ENCODE peak calls at places on chromosome 13, in five cellular contexts. M is esophagus squamous epithelium; R is CD4-positive, CD25-positive, alpha-beta regulatory T cell; O is SJSA1; I is heart right ventricle. Z is an unnamed sample.

GRCh38 chr13:73820285-73820684 is 313.9 kb downstream of the KLF12 start:
- DNase-seq in M (no peak), I (no peak), R (no peak), O (no peak), Z (no peak)

GRCh38 chr13:111559612-111560423 is 239.4 kb downstream of the TEX29 start:
- DNase-seq in M (no peak), I (no peak), R (no peak), O (no peak), Z (no peak)

GRCh38 chr13:45847554-45848224 is 3.9 kb downstream of the SIAH3 start:
- DNase-seq in R (peak; percentile 31), I (peak; percentile 22), M (no peak), O (peak; percentile 11), Z (peak; percentile 70)

GRCh38 chr13:94020833-94021232 is 458.6 kb downstream of the DCT start:
- DNase-seq in I (no peak), M (no peak), R (no peak), O (no peak), Z (no peak)

GRCh38 chr13:94703721-94704314 is 8.5 kb downstream of the SOX21 start:
- DNase-seq in R (no peak), O (no peak), I (no peak), M (no peak), Z (no peak)

GRCh38 chr13:30757026-30757425 is 21.7 kb downstream of the ALOX5AP start:
- DNase-seq in O (no peak), M (no peak), I (no peak), R (no peak), Z (no peak)

GRCh38 chr13:29674532-29674931 is 79.0 kb upstream of the SLC7A1 start:
- DNase-seq in I (no peak), R (no peak), M (no peak), O (no peak), Z (no peak)

GRCh38 chr13:30115257-30115600 is 192.1 kb downstream of the KATNAL1 start:
- DNase-seq in I (no peak), M (no peak), O (no peak), R (no peak), Z (no peak)

GRCh38 chr13:74305876-74306275 is 171.7 kb upstream of the KLF12 start:
- DNase-seq in M (no peak), O (no peak), I (no peak), R (no peak), Z (no peak)

GRCh38 chr13:59409211-59409610 is 754.5 kb downstream of the DIAPH3 start:
- DNase-seq in R (no peak), I (peak; percentile 75), O (no peak), M (no peak), Z (no peak)

GRCh38 chr13:49625392-49626137 is 2.7 kb upstream of the ARL11 start:
- DNase-seq in I (peak; percentile 58), R (no peak), M (no peak), O (no peak), Z (no peak)

GRCh38 chr13:45630791-45631190 is 15.3 kb upstream of the ERICH6B start:
- DNase-seq in M (no peak), I (no peak), O (no peak), R (no peak), Z (no peak)

GRCh38 chr13:24292476-24292875 is 16.9 kb upstream of the C1QTNF9 start:
- DNase-seq in I (no peak), O (no peak), M (no peak), R (no peak), Z (no peak)

GRCh38 chr13:51324714-51325440 is 14.6 kb upstream of the SERPINE3 start:
- DNase-seq in R (no peak), M (no peak), O (no peak), I (no peak), Z (no peak)

GRCh38 chr13:111039735-111040134 is 75.4 kb upstream of the ARHGEF7 start:
- DNase-seq in M (no peak), R (peak; percentile 15), I (no peak), O (no peak), Z (no peak)

GRCh38 chr13:110278859-110279258 is 28.1 kb downstream of the COL4A1 start:
- DNase-seq in I (no peak), O (no peak), M (no peak), R (no peak), Z (no peak)

GRCh38 chr13:47258384-47258783 is 361.5 kb upstream of the HTR2A start:
- DNase-seq in M (no peak), R (no peak), O (no peak), I (no peak), Z (no peak)

GRCh38 chr13:22278336-22278929 is 607.6 kb downstream of the FGF9 start:
- DNase-seq in M (no peak), I (peak; percentile 17), O (peak; percentile 21), R (peak; percentile 57), Z (peak; percentile 56)

GRCh38 chr13:111174377-111174776 is 59.3 kb downstream of the ARHGEF7 start:
- DNase-seq in I (no peak), O (no peak), M (no peak), R (no peak), Z (no peak)

GRCh38 chr13:20105161-20105689 is 55.6 kb downstream of the GJA3 start:
- DNase-seq in O (no peak), M (no peak), I (no peak), R (no peak), Z (no peak)

GRCh38 chr13:27621116-27621365 is 651 bp upstream of the POLR1D start:
- DNase-seq in R (no peak), I (no peak), O (peak; percentile 64), M (no peak), Z (no peak)

GRCh38 chr13:98487522-98487921 is 89.4 kb downstream of the STK24 start:
- DNase-seq in I (no peak), R (no peak), M (no peak), O (no peak), Z (no peak)
- H3K4me1 ChIP-seq in I (peaks cover 88% of the 10 kb centered on the region), R (peaks cover 76% of the 10 kb centered on the region), M (peaks cover 44% of the 10 kb centered on the region), O (peaks cover 60% of the 10 kb centered on the region), Z (peaks cover 95% of the 10 kb centered on the region)

DNA sequence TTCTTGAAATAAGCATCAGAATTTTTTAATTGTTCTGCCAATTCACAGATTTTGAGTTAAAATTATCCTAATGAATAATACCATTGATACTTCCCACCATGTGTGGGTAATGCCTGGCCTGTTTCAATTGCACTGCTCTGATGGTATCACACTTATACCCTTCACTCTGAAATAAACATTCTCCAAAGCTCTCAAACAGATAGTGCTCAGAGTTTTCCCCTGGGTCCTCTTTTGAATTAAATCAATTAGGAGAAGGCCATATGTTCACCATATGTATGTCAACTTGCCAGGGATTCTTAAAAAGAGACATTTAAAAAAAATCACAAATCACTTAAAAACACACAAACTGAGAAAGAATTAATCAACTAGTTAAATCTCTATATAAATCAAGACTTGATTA is 318.5 kb downstream of the NDFIP2 start:
- DNase-seq in M (no peak), R (no peak), I (no peak), O (no peak), Z (no peak)
- H3K27ac ChIP-seq in M (no peak overlapping the region), R (no peak overlapping the region), I (no peak overlapping the region), O (no peak overlapping the region), Z (no peak overlapping the region)

GRCh38 chr13:67390462-67391093 is 160.4 kb upstream of the PCDH9 start:
- DNase-seq in I (no peak), M (no peak), R (no peak), O (no peak), Z (no peak)

GRCh38 chr13:67395577-67395976 is 165.4 kb upstream of the PCDH9 start:
- DNase-seq in M (no peak), I (no peak), R (no peak), O (no peak), Z (no peak)

DNA sequence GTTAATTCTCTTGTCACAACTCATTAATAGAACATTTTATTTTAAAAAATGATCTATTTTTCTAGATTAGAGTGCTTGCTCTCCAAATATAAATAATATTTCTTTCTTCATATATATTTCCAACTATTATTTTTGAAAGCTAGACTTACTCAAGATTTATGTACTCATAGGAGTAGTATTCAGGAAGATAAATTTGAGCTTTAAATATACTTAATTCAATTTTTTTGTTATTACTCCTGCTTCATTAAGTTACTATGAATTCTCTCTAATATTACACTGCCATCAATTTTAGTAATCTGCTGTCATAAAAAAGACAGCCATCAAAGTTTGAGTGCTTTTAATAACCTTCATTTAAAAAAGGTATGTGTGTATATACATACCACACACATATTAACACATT is 161.9 kb upstream of the PCDH9 start:
- DNase-seq in O (no peak), I (no peak), M (no peak), R (no peak), Z (no peak)
- H3K4me1 ChIP-seq in O (no peaks in the 10 kb centered on the region), I (no peaks in the 10 kb centered on the region), M (no peaks in the 10 kb centered on the region), R (no peaks in the 10 kb centered on the region), Z (no peaks in the 10 kb centered on the region)

GRCh38 chr13:77619655-77620054 is 77.8 kb upstream of the SLAIN1 start:
- DNase-seq in O (no peak), R (no peak), I (no peak), M (no peak), Z (no peak)
- H3K27ac ChIP-seq in O (no peak overlapping the region), R (no peak overlapping the region), I (no peak overlapping the region), M (no peak overlapping the region), Z (no peak overlapping the region)

DNA sequence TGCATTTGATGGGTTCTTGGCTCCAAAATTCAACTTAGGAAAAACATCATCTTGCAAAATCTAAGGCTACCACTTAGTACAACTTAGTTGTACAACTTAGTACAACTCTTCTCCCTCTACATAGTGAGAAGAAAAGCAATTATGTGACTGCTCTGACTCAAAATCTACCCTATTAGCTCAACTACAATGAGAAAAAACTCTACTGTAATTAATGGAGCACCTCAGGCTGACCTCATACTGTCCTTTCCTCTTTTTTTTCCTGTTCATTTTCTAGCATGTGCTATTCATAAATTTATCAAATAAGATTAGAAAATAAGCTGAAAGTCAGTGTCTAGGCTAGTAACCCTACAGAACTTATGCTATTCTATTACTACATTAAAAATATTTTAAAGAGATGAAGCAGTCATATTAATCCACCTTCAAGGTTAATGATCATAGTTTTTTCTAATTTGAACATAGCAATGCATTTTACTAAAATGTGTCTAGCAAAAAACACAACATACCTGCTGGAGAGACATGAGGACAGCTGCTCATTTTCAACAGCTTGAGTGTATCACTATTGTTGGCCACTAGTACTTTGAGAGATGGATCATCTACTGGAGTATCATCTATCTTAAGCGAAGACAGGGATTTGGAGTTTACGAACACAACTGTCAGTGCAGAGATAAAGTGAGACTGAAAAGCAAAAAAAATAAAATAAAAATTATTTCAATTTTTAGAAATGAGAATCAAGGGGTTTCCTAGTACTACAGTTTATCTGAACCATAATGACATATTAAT is 11.9 kb downstream of the FBXL3 start:
- DNase-seq in R (no peak), M (no peak), O (no peak), I (no peak), Z (no peak)
- H3K4me1 ChIP-seq in R (peaks cover 50% of the 10 kb centered on the region), M (peaks cover 7% of the 10 kb centered on the region), O (no peaks in the 10 kb centered on the region), I (peaks cover 61% of the 10 kb centered on the region), Z (peaks cover 45% of the 10 kb centered on the region)

GRCh38 chr13:113001251-113002140 is 32.5 kb downstream of the MCF2L start:
- DNase-seq in R (no peak), I (no peak), M (no peak), O (no peak), Z (no peak)
- H3K27ac ChIP-seq in R (no peak overlapping the region), I (no peak overlapping the region), M (no peak overlapping the region), O (no peak overlapping the region), Z (no peak overlapping the region)

GRCh38 chr13:26465514-26465913 is 92.0 kb upstream of the WASF3 start:
- DNase-seq in I (peak; percentile 56), R (no peak), O (no peak), M (no peak), Z (no peak)
- H3K4me1 ChIP-seq in I (peaks cover 10% of the 10 kb centered on the region), R (no peaks in the 10 kb centered on the region), O (no peaks in the 10 kb centered on the region), M (no peaks in the 10 kb centered on the region), Z (no peaks in the 10 kb centered on the region)

Z was measured in CD4-positive, alpha-beta memory T cell.